ENCODE peak calls at places on chromosomes 5 and 9, in ten cellular contexts. A is transverse colon, C is A549, K is suprapubic skin, N is stomach, E is K562, B is H1, T is upper lobe of left lung, R is tibial nerve, H is ovary. O is an unnamed sample.
A peak's percentile ranks its signal among the peaks of the same experiment; 100 is the strongest.

GRCh38 chr5:82894754-82895153 is 182.4 kb downstream of the TMEM167A start:
- DNase-seq in A (no peak), C (no peak), K (no peak), N (no peak), E (no peak), B (no peak), T (no peak), R (no peak), H (no peak), O (no peak)

GRCh38 chr5:132030610-132031009 is 19.2 kb upstream of the ACSL6 start:
- DNase-seq in A (no peak), C (no peak), K (no peak), N (no peak), E (no peak), B (no peak), T (no peak), R (no peak), H (no peak), O (no peak)

GRCh38 chr9:97615439-97616072 is 17.6 kb downstream of the TSTD2 start:
- DNase-seq in A (peak; percentile 70), C (peak; percentile 64), K (no peak), N (peak; percentile 74), E (peak; percentile 55), B (no peak), T (no peak), R (peak; percentile 51), H (peak; percentile 79), O (peak; percentile 81)

GRCh38 chr5:83922699-83923098 is 202.0 kb upstream of the HAPLN1 start:
- DNase-seq in A (no peak), C (no peak), K (no peak), N (no peak), E (no peak), B (no peak), T (no peak), R (no peak), H (no peak), O (no peak)

GRCh38 chr5:135426102-135427082 is 20.8 kb downstream of the DCANP1 start:
- DNase-seq in A (no peak), C (peak; percentile 63), K (no peak), N (no peak), E (peak; percentile 63), B (no peak), T (no peak), R (no peak), H (no peak), O (no peak)

GRCh38 chr9:136393531-136393930 is 6.4 kb downstream of the SNAPC4 start:
- DNase-seq in A (no peak), C (no peak), K (no peak), N (no peak), E (peak; percentile 33), B (no peak), T (peak; percentile 72), R (no peak), H (no peak), O (no peak)

GRCh38 chr5:128681764-128682664 is 144.0 kb upstream of the FBN2 start:
- DNase-seq in A (no peak), C (no peak), K (no peak), N (no peak), E (no peak), B (no peak), T (no peak), R (no peak), H (no peak), O (no peak)

GRCh38 chr9:137721899-137722298 is 103.1 kb downstream of the EHMT1 start:
- DNase-seq in A (no peak), C (no peak), K (no peak), N (no peak), E (no peak), B (no peak), T (no peak), R (no peak), H (no peak), O (no peak)

GRCh38 chr5:139443766-139444473 is 4.6 kb upstream of the DNAJC18 start:
- DNase-seq in A (no peak), C (no peak), K (no peak), N (no peak), E (no peak), B (no peak), T (no peak), R (no peak), H (no peak), O (peak; percentile 20)

GRCh38 chr5:137342764-137343163 is 156.4 kb downstream of the SPOCK1 start:
- DNase-seq in A (no peak), C (no peak), K (no peak), N (no peak), E (no peak), B (no peak), T (no peak), R (no peak), H (no peak), O (no peak)

DNA sequence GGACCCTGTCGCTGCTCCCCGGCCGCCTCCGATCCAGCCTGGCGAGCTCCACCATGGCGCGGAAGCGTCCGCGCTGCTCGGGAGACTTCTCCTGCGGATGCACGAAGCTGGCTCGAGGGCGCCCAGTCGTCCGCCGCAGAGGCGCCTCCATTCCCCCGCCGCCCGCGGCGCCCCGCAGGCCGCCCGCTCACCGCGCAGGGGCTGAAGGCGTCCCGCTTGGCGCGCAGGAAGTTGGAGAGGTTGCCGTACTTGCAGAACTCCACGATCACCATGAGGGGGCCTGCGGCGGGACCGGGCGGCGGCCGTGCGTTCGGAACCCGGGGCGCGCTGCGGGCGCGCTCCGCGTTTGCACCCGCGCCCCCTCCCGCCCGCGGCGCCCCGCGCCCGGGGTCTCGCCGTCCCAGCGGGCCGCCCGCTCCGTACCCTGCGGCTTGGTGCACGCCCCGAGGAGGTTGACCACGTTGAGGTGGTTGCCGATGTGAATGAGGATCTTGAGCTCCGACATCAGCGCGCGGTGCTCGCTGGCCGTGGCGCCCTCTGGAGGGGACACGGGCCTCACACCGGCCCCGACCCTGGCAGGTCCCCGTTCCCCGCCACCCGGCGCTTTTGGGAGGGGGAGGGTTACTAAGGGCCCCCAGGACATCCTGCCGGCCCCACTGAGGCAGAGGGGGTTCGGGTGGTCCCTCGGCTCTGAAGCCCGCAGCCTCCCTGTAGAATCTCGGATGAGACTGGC is 27.7 kb upstream of the SCGB3A1 start:
- DNase-seq in A (no peak), C (peak; percentile 83), K (no peak), N (no peak), E (no peak), B (peak; percentile 15), T (peak; percentile 86), R (no peak), H (no peak), O (no peak)
- TF ChIP-seq EP300 in A (no peak), C (no peak), K (no peak), N (no peak), E (no peak), B (no peak), T (no peak), R (no peak), H (no peak), O (no peak)

GRCh38 chr5:122757268-122757667 is 17.6 kb upstream of the SNX2 start:
- DNase-seq in A (no peak), C (no peak), K (no peak), N (no peak), E (no peak), B (no peak), T (no peak), R (no peak), H (no peak), O (no peak)
- TF ChIP-seq EP300 in A (no peak), C (no peak), K (no peak), N (no peak), E (no peak), B (no peak), T (no peak), R (no peak), H (no peak), O (no peak)

DNA sequence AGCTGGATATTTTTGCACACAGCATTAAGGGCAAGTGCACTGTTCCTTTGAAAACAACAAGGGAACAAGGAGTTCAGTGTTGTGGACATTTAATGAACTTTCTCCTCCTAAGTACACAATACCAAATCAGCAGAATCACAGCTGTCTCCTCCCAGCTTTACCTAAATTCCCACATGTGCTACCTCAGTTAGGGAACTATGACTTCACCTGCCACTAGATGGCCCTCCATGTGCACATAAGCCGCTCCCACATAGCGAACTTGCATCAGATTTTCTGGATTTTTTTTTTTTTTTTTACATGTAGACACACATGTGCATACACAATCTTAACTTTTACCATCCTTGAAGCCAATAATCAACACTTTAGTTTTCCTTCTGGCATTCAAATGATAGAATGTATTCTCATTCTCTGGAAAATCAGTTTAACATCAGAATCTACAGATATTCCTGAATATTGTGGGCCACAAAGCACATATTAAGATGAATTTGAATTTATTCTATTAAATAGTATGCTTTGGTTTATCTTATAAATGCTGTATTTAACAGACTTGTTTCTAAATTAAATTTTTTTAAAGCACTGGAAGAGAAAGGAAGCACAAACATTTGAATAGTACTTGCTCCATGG is 123.6 kb downstream of the PALM2AKAP2 start:
- DNase-seq in A (peak; percentile 70), C (peak; percentile 81), K (no peak), N (peak; percentile 57), E (peak; percentile 68), B (peak; percentile 13), T (no peak), R (no peak), H (peak; percentile 67), O (peak; percentile 77)
- TF ChIP-seq EP300 in A (no peak), C (no peak), K (no peak), N (no peak), E (no peak), B (no peak), T (no peak), R (peak; percentile 37), H (no peak), O (no peak)

GRCh38 chr5:126595486-126596083 is 566 bp upstream of the ALDH7A1 start:
- DNase-seq in A (no peak), C (no peak), K (no peak), N (no peak), E (no peak), B (no peak), T (no peak), R (no peak), H (no peak), O (no peak)

GRCh38 chr5:126597156-126597555 is 2.1 kb upstream of the ALDH7A1 start:
- DNase-seq in A (no peak), C (peak; percentile 60), K (no peak), N (no peak), E (no peak), B (no peak), T (no peak), R (no peak), H (no peak), O (no peak)

GRCh38 chr5:126594676-126595485 is at the start of gene ALDH7A1:
- DNase-seq in A (peak; percentile 90), C (peak; percentile 96), K (peak; percentile 96), N (peak; percentile 89), E (no peak), B (peak; percentile 96), T (peak; percentile 93), R (peak; percentile 83), H (peak; percentile 93), O (peak; percentile 93)

GRCh38 chr5:126591549-126591948 is 3.5 kb downstream of the ALDH7A1 start:
- DNase-seq in A (no peak), C (no peak), K (no peak), N (no peak), E (no peak), B (peak; percentile 54), T (no peak), R (no peak), H (no peak), O (no peak)

DNA sequence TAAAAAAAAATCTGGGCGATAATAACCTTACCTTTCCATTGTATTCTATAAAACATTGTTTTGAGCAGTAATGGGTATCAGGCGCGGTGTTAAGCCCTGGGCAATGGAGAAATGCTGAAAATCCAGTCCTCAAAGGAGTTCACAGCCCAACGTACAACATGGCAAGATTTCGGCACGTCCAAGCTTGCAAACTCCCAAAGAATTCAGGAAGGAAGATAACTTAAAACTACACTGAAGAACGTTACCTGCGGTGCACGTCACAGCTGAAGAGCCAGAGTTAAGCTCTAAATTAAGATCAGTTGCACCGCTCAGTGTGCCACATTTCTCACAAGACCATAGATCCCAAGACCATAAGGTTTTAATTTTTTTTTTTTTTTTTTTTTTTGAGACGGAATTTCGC is 942 bp downstream of the ALDH7A1 start:
- DNase-seq in A (no peak), C (no peak), K (no peak), N (no peak), E (no peak), B (no peak), T (no peak), R (no peak), H (no peak), O (no peak)
- TF ChIP-seq EP300 in A (no peak), C (no peak), K (no peak), N (no peak), E (no peak), B (no peak), T (no peak), R (no peak), H (no peak), O (no peak)